ENCODE peak calls at places on chromosomes 11 and 22, in six cellular contexts. B is MM.1S, K is HCT116, L is neural progenitor cell, T is OCI-LY7, V is hepatocyte. Y is an unnamed sample. For H3K9me3, the result is how much of the 10 kb centered on the place peaks cover.

GRCh38 chr11:32939046-32939445 is 46.4 kb downstream of the QSER1 start:
- DNase-seq in V (no peak), B (peak), T (no peak), L (no peak), K (no peak), Y (no peak)

GRCh38 chr11:2507212-2507901 is 62.5 kb downstream of the KCNQ1 start:
- DNase-seq in B (no peak), L (no peak), K (no peak), T (no peak), V (no peak), Y (no peak)

GRCh38 chr11:102476812-102477211 is 24.2 kb upstream of the TMEM123 start:
- DNase-seq in K (no peak), V (peak), L (peak), T (peak), B (peak), Y (peak)

GRCh38 chr22:30196141-30196866 is 50.3 kb downstream of the LIF start:
- DNase-seq in V (peak), K (peak), L (peak), B (no peak), T (peak), Y (peak)

GRCh38 chr11:120969993-120970392 is 53.9 kb upstream of the TBCEL start:
- DNase-seq in T (no peak), V (no peak), K (no peak), L (no peak), B (no peak), Y (no peak)

GRCh38 chr11:119509969-119510401 is 87.0 kb upstream of the THY1 start:
- DNase-seq in L (no peak), T (peak), K (no peak), B (peak), V (peak), Y (peak)

GRCh38 chr11:65576867-65577755 is 1.3 kb downstream of the EHBP1L1 start:
- DNase-seq in L (no peak), K (no peak), V (peak), T (peak), B (peak), Y (peak)

GRCh38 chr11:89293966-89294679 is 116.4 kb downstream of the TYR start:
- DNase-seq in L (peak), B (no peak), V (peak), K (no peak), T (no peak), Y (no peak)

GRCh38 chr11:10225553-10225952 is 68.5 kb downstream of the SBF2 start:
- DNase-seq in K (no peak), V (no peak), T (no peak), L (no peak), B (no peak), Y (no peak)

GRCh38 chr11:63874511-63874910 is 35.6 kb downstream of the MARK2 start:
- DNase-seq in K (no peak), T (no peak), B (no peak), V (peak), L (no peak), Y (no peak)

GRCh38 chr11:126585388-126586302 is 230.2 kb downstream of the ST3GAL4 start:
- DNase-seq in K (no peak), T (no peak), L (peak), V (peak), B (no peak), Y (peak)

GRCh38 chr11:29957406-29957805 is 59.4 kb downstream of the KCNA4 start:
- DNase-seq in B (no peak), L (peak), T (no peak), V (no peak), K (no peak), Y (no peak)

GRCh38 chr11:3086671-3087150 is 29.5 kb upstream of the CARS1 start:
- DNase-seq in V (no peak), K (no peak), L (no peak), B (no peak), T (no peak), Y (no peak)

GRCh38 chr11:96254087-96254486 is 88.9 kb downstream of the MAML2 start:
- DNase-seq in B (peak), V (no peak), T (peak), K (no peak), L (no peak), Y (no peak)

GRCh38 chr11:85628771-85629341 is 463 bp downstream of the TMEM126B start:
- DNase-seq in K (no peak), L (peak), V (peak), T (no peak), B (no peak), Y (no peak)

GRCh38 chr22:25013634-25014033 is 61.1 kb downstream of the KIAA1671 start:
- DNase-seq in K (no peak), L (no peak), B (no peak), T (no peak), V (peak), Y (peak)

GRCh38 chr11:134541355-134541754 is 129.3 kb upstream of the B3GAT1 start:
- DNase-seq in V (no peak), B (no peak), T (no peak), K (no peak), L (no peak), Y (no peak)

GRCh38 chr11:60457576-60457975 is 1.9 kb downstream of the MS4A1 start:
- DNase-seq in K (no peak), T (peak), L (no peak), B (no peak), V (no peak), Y (no peak)

GRCh38 chr11:134386945-134387344 is 25.1 kb downstream of the B3GAT1 start:
- DNase-seq in V (no peak), K (no peak), T (no peak), B (no peak), L (no peak), Y (no peak)

GRCh38 chr11:88308576-88308975 is 29.0 kb downstream of the CTSC start:
- DNase-seq in L (peak), B (no peak), T (no peak), V (no peak), K (no peak), Y (no peak)

GRCh38 chr22:50318356-50318697 is 8.5 kb downstream of the DENND6B start:
- DNase-seq in L (no peak), K (no peak), V (no peak), T (no peak), B (no peak), Y (no peak)

GRCh38 chr22:44445307-44445680 is 52.7 kb downstream of the RTL6 start:
- DNase-seq in L (no peak), B (no peak), V (no peak), K (no peak), T (no peak), Y (no peak)

GRCh38 chr11:130523166-130523565 is 74.7 kb downstream of the ADAMTS15 start:
- DNase-seq in L (no peak), B (no peak), V (no peak), K (no peak), T (no peak), Y (no peak)

GRCh38 chr22:20803696-20804324 is 29.9 kb downstream of the SERPIND1 start:
- DNase-seq in L (peak), K (peak), V (peak), B (no peak), T (peak), Y (peak)
- TF ChIP-seq CTCF in L (peak), K (peak), V (peak), B (peak), T (peak), Y (peak)

DNA sequence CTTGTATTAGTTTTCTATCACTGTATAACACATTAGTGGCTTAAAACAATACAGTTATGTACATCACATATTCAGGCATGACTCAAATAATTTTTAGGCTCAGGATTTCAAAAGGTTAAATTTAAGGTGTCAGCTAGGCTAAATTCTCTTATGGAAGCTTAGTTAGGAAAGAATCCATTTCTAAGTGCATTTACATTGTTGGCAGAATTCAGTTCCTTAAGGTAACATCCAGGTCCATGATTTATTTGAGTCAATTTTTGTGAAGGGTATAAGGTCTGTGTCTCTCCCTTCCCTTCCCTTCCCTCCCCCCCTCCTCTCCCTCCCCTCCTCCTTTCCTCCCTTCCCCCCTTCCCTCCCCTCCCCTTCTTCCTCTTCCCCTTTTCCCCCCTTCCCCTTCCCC is 399.0 kb upstream of the CNTN5 start:
- DNase-seq in V (no peak), L (no peak), K (no peak), B (no peak), T (no peak), Y (no peak)
- H3K9me3 ChIP-seq in V (under half), L (under half), K (under half), B (under half), T (under half), Y (under half)

GRCh38 chr11:110435780-110436717 is 6.3 kb downstream of the FDX1 start:
- DNase-seq in T (peak), L (no peak), B (no peak), V (no peak), K (no peak), Y (no peak)
- TF ChIP-seq EZH2phosphoT487 in T (no peak), L (no peak), B (no peak), V (no peak), K (no peak), Y (no peak)

GRCh38 chr22:46275455-46276129 is 7.8 kb downstream of the TTC38 start:
- DNase-seq in T (peak), B (no peak), K (no peak), L (no peak), V (no peak), Y (no peak)

GRCh38 chr22:46276563-46276962 is 8.8 kb downstream of the TTC38 start:
- DNase-seq in T (no peak), V (no peak), B (no peak), L (no peak), K (no peak), Y (no peak)

GRCh38 chr22:46272762-46273431 is 5.1 kb downstream of the TTC38 start:
- DNase-seq in T (no peak), L (no peak), B (no peak), V (no peak), K (no peak), Y (no peak)

GRCh38 chr22:46273432-46274148 is 5.8 kb downstream of the TTC38 start:
- DNase-seq in L (no peak), K (no peak), V (no peak), T (no peak), B (no peak), Y (no peak)

GRCh38 chr22:46274381-46274780 is 6.6 kb downstream of the TTC38 start:
- DNase-seq in K (no peak), B (no peak), V (no peak), L (no peak), T (no peak), Y (no peak)
- TF ChIP-seq CTCF in K (no peak), B (no peak), V (no peak), L (no peak), T (no peak), Y (no peak)

DNA sequence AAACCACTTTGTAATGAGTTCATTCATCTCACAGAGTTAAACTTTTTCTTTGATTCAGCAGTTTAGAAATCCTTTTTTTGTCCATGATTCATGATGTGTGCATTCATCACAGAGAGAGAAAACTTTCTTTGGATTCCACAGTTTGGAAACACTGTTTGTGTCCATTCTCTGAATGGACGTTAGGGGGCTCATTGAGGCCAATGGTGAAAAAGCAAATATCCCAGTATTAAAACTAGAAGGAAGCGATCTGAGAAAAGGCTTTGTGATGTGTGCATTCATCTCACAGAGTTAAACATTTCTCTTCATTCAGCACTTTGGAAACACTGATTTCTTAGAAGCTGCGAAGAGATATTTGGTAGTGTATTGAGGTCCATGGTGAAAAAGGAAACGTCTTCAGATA is 155.6 kb upstream of the TRIM48 start:
- DNase-seq in V (no peak), K (no peak), B (no peak), L (no peak), T (no peak), Y (no peak)
- H3K9me3 ChIP-seq in V (under half), K (under half), B (under half), L (under half), T (under half), Y (under half)

GRCh38 chr11:1422981-1423380 is 33.2 kb downstream of the BRSK2 start:
- DNase-seq in T (no peak), B (no peak), L (no peak), V (no peak), K (no peak), Y (no peak)
- TF ChIP-seq EZH2phosphoT487 in T (no peak), B (no peak), L (no peak), V (no peak), K (no peak), Y (no peak)

GRCh38 chr11:117221775-117222517 is 9.9 kb downstream of the PCSK7 start:
- DNase-seq in B (no peak), K (no peak), T (no peak), V (no peak), L (no peak), Y (peak)
- TF ChIP-seq CTCF in B (no peak), K (no peak), T (no peak), V (no peak), L (no peak), Y (peak)

GRCh38 chr11:101176381-101176780 is 46.8 kb upstream of the PGR start:
- DNase-seq in T (no peak), B (no peak), K (no peak), L (no peak), V (no peak), Y (peak)
- H3K9me3 ChIP-seq in T (under half), B (under half), K (under half), L (under half), V (under half), Y (under half)

GRCh38 chr11:105609832-105610781 is at the start of gene GRIA4:
- DNase-seq in B (peak), V (peak), L (peak), K (no peak), T (no peak), Y (no peak)
- TF ChIP-seq EZH2phosphoT487 in B (no peak), V (no peak), L (peak), K (no peak), T (no peak), Y (no peak)

Y was measured in PC-3.